ENCODE peak calls at places on chromosomes 2 and 18, in ten cellular contexts. U is lower lobe of right lung, C is astrocyte, J is H9, N is body of pancreas, G is neuronal stem cell, W is PC-3, O is HepG2, H is tibial artery, Z is pancreas. K is an unnamed sample. For H3K4me1, the result is how much of the 10 kb centered on the place peaks cover.

GRCh38 chr2:16315911-16316310 is 349.7 kb downstream of the CYRIA start:
- DNase-seq in U (no peak), C (no peak), J (no peak), N (no peak), G (no peak), W (no peak), O (no peak), H (no peak), Z (no peak), K (no peak)

GRCh38 chr2:216842634-216843033 is 17.2 kb downstream of the TNP1 start:
- DNase-seq in U (no peak), C (no peak), J (no peak), N (no peak), G (no peak), W (no peak), O (no peak), H (no peak), Z (no peak), K (no peak)

GRCh38 chr2:148720501-148720998 is 76.0 kb downstream of the EPC2 start:
- DNase-seq in U (peak), C (no peak), J (no peak), N (no peak), G (no peak), W (no peak), O (no peak), H (no peak), Z (no peak), K (no peak)

GRCh38 chr2:177429688-177430325 is 37.2 kb downstream of the AGPS start:
- DNase-seq in U (no peak), C (peak), J (no peak), N (no peak), G (no peak), W (no peak), O (no peak), H (no peak), Z (no peak), K (no peak)

GRCh38 chr2:26838121-26838906 is 9.6 kb upstream of the DPYSL5 start:
- DNase-seq in U (no peak), C (peak), J (no peak), N (no peak), G (no peak), W (peak), O (no peak), H (no peak), Z (no peak), K (no peak)

GRCh38 chr2:231530099-231531085 is at the start of gene NMUR1:
- DNase-seq in U (peak), C (no peak), J (peak), N (peak), G (peak), W (peak), O (no peak), H (peak), Z (peak), K (peak)

GRCh38 chr18:42100917-42101316 is 145.9 kb downstream of the PIK3C3 start:
- DNase-seq in U (no peak), C (no peak), J (no peak), N (no peak), G (no peak), W (no peak), O (no peak), H (no peak), Z (no peak), K (no peak)

GRCh38 chr2:190837991-190838390 is 42.6 kb upstream of the GLS start:
- DNase-seq in U (no peak), C (peak), J (no peak), N (no peak), G (no peak), W (no peak), O (no peak), H (no peak), Z (no peak), K (no peak)

GRCh38 chr18:67766930-67767329 is 250.4 kb upstream of the DSEL start:
- DNase-seq in U (no peak), C (peak), J (no peak), N (no peak), G (no peak), W (peak), O (no peak), H (no peak), Z (no peak), K (no peak)

GRCh38 chr2:186256540-186256939 is 229.5 kb upstream of the ZC3H15 start:
- DNase-seq in U (no peak), C (peak), J (no peak), N (no peak), G (peak), W (peak), O (peak), H (no peak), Z (no peak), K (no peak)

GRCh38 chr2:88638743-88639142 is 11.5 kb upstream of the EIF2AK3 start:
- DNase-seq in U (no peak), C (peak), J (no peak), N (no peak), G (no peak), W (peak), O (no peak), H (no peak), Z (no peak), K (no peak)

GRCh38 chr2:234164499-234165409 is 114.3 kb downstream of the SPP2 start:
- DNase-seq in U (no peak), C (no peak), J (no peak), N (no peak), G (no peak), W (no peak), O (no peak), H (no peak), Z (no peak), K (no peak)

GRCh38 chr2:240903191-240904060 is 2.7 kb upstream of the CROCC2 start:
- DNase-seq in U (no peak), C (no peak), J (no peak), N (no peak), G (no peak), W (no peak), O (no peak), H (no peak), Z (peak), K (no peak)

GRCh38 chr18:63161728-63162195 is 157.8 kb downstream of the BCL2 start:
- DNase-seq in U (peak), C (peak), J (no peak), N (no peak), G (no peak), W (peak), O (peak), H (peak), Z (no peak), K (no peak)

GRCh38 chr2:1651131-1652066 is 92.9 kb downstream of the PXDN start:
- DNase-seq in U (no peak), C (peak), J (no peak), N (no peak), G (no peak), W (no peak), O (no peak), H (no peak), Z (no peak), K (peak)

GRCh38 chr2:174183076-174183475 is 65.3 kb downstream of the OLA1 start:
- DNase-seq in U (no peak), C (no peak), J (no peak), N (no peak), G (no peak), W (no peak), O (no peak), H (no peak), Z (no peak), K (no peak)

GRCh38 chr2:145771526-145771925 is 1251.6 kb upstream of the ZEB2 start:
- DNase-seq in U (no peak), C (no peak), J (no peak), N (no peak), G (no peak), W (no peak), O (no peak), H (no peak), Z (no peak), K (no peak)

GRCh38 chr2:29579495-29580178 is 341.7 kb downstream of the ALK start:
- DNase-seq in U (no peak), C (peak), J (no peak), N (no peak), G (no peak), W (peak), O (no peak), H (no peak), Z (no peak), K (no peak)
- H3K27ac ChIP-seq in U (no peak), C (no peak), J (no peak), N (no peak), G (no peak), W (no peak), O (no peak), H (no peak), Z (no peak), K (no peak)

GRCh38 chr18:23181547-23181946 is 46.3 kb downstream of the CABLES1 start:
- DNase-seq in U (no peak), C (no peak), J (no peak), N (no peak), G (no peak), W (no peak), O (no peak), H (no peak), Z (no peak), K (no peak)

GRCh38 chr18:23178661-23179081 is 43.4 kb downstream of the CABLES1 start:
- DNase-seq in U (no peak), C (no peak), J (no peak), N (peak), G (no peak), W (no peak), O (peak), H (no peak), Z (peak), K (no peak)

GRCh38 chr18:23178201-23178600 is 42.9 kb downstream of the CABLES1 start:
- DNase-seq in U (no peak), C (no peak), J (no peak), N (peak), G (no peak), W (no peak), O (no peak), H (no peak), Z (peak), K (peak)

GRCh38 chr18:23177433-23178072 is 42.3 kb downstream of the CABLES1 start:
- DNase-seq in U (no peak), C (no peak), J (no peak), N (peak), G (no peak), W (no peak), O (no peak), H (no peak), Z (peak), K (no peak)

GRCh38 chr18:23179416-23179815 is 44.1 kb downstream of the CABLES1 start:
- DNase-seq in U (no peak), C (no peak), J (no peak), N (no peak), G (no peak), W (no peak), O (no peak), H (no peak), Z (no peak), K (peak)
- H3K4me1 ChIP-seq in U (under half), C (under half), J (under half), N (under half), G (under half), W (under half), O (under half), H (under half), Z (under half), K (under half)

GRCh38 chr2:22855081-22855480 is 529.9 kb upstream of the KLHL29 start:
- DNase-seq in U (no peak), C (no peak), J (no peak), N (no peak), G (no peak), W (no peak), O (peak), H (no peak), Z (no peak), K (no peak)

GRCh38 chr2:22854588-22854987 is 530.4 kb upstream of the KLHL29 start:
- DNase-seq in U (no peak), C (no peak), J (no peak), N (no peak), G (no peak), W (no peak), O (no peak), H (no peak), Z (no peak), K (no peak)

GRCh38 chr2:22850310-22850709 is 534.7 kb upstream of the KLHL29 start:
- DNase-seq in U (no peak), C (no peak), J (no peak), N (no peak), G (no peak), W (no peak), O (no peak), H (no peak), Z (no peak), K (no peak)

GRCh38 chr2:22855761-22856184 is 529.2 kb upstream of the KLHL29 start:
- DNase-seq in U (no peak), C (no peak), J (no peak), N (no peak), G (no peak), W (no peak), O (no peak), H (no peak), Z (no peak), K (no peak)
- H3K27ac ChIP-seq in U (no peak), C (no peak), J (no peak), N (no peak), G (no peak), W (no peak), O (no peak), H (no peak), Z (no peak), K (peak)

GRCh38 chr2:42929985-42930581 is 137.7 kb upstream of the HAAO start:
- DNase-seq in U (no peak), C (peak), J (no peak), N (no peak), G (no peak), W (no peak), O (peak), H (peak), Z (no peak), K (peak)
- H3K4me1 ChIP-seq in U (half or more), C (half or more), J (under half), N (half or more), G (half or more), W (under half), O (half or more), H (half or more), Z (half or more), K (half or more)

DNA sequence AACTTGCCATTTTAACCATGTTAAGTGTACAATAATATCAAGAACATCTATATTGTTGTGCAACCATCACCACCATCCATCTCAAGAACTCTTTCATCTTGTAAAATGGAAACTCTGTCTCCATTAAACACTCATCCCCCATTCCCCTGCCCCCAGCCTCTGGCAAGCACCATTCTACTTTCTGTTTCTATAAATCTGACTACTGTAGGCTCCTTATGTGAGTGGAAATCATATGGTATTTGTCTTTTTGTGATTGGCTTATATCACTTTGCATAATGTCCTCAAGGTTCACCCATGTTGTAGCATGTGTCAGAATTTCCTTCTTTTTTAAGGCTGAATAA is 177.6 kb upstream of the TWIST2 start:
- DNase-seq in U (no peak), C (no peak), J (no peak), N (no peak), G (no peak), W (no peak), O (no peak), H (no peak), Z (no peak), K (no peak)
- H3K27ac ChIP-seq in U (no peak), C (no peak), J (no peak), N (no peak), G (no peak), W (no peak), O (no peak), H (no peak), Z (no peak), K (no peak)